ENCODE peak calls at places on chromosomes 16 and 17, in five cellular contexts. V is NCI-H748 treated with DMSO at 0.1 percent for 48 hours, Q is H7, K is omental fat pad, O is activated B cell treated with CpG ODN at 0.5 μM for 24 hours. L is an unnamed sample.
A peak's percentile ranks its signal among the peaks of the same experiment; 100 is the strongest.

GRCh38 chr17:19238167-19238505 is 970 bp downstream of the EPN2 start:
- DNase-seq in V (peak; percentile 21), Q (peak; percentile 73), K (peak; percentile 21), O (peak; percentile 21), L (no peak)

GRCh38 chr17:48597775-48598631 is 4.4 kb upstream of the HOXB5 start:
- DNase-seq in V (peak; percentile 25), Q (peak; percentile 84), K (no peak), O (peak; percentile 60), L (peak; percentile 62)

GRCh38 chr17:28057731-28058246 is 15.3 kb downstream of the NLK start:
- DNase-seq in V (no peak), Q (no peak), K (no peak), O (no peak), L (no peak)

GRCh38 chr17:48757524-48757961 is 29.0 kb upstream of the HOXB13 start:
- DNase-seq in V (no peak), Q (no peak), K (no peak), O (no peak), L (no peak)

GRCh38 chr17:79810138-79811027 is 13.5 kb upstream of the CBX8 start:
- DNase-seq in V (peak; percentile 74), Q (peak; percentile 98), K (no peak), O (no peak), L (peak; percentile 73)

GRCh38 chr16:57264381-57264780 is 19.3 kb downstream of the ARL2BP start:
- DNase-seq in V (no peak), Q (no peak), K (no peak), O (no peak), L (no peak)

GRCh38 chr17:18921912-18922451 is 30.0 kb upstream of the SLC5A10 start:
- DNase-seq in V (no peak), Q (no peak), K (no peak), O (no peak), L (peak; percentile 51)

GRCh38 chr16:86578056-86578455 is 293 bp upstream of the FOXL1 start:
- DNase-seq in V (no peak), Q (peak; percentile 59), K (no peak), O (no peak), L (no peak)

GRCh38 chr17:78891406-78892061 is 11.5 kb downstream of the CEP295NL start:
- DNase-seq in V (no peak), Q (no peak), K (no peak), O (no peak), L (no peak)

GRCh38 chr17:14019186-14019956 is 49.9 kb upstream of the COX10 start:
- DNase-seq in V (no peak), Q (no peak), K (no peak), O (no peak), L (no peak)

GRCh38 chr16:13977177-13977576 is 57.2 kb downstream of the ERCC4 start:
- DNase-seq in V (no peak), Q (no peak), K (no peak), O (no peak), L (no peak)

GRCh38 chr16:68250951-68251350 is 5.8 kb downstream of the PLA2G15 start:
- DNase-seq in V (no peak), Q (no peak), K (no peak), O (no peak), L (no peak)

GRCh38 chr17:43372273-43372911 is 26.4 kb upstream of the ARL4D start:
- DNase-seq in V (no peak), Q (no peak), K (no peak), O (peak; percentile 54), L (no peak)

GRCh38 chr16:20954574-20954973 is 54.0 kb downstream of the LYRM1 start:
- DNase-seq in V (no peak), Q (no peak), K (no peak), O (no peak), L (no peak)

GRCh38 chr17:13306310-13306962 is 288.6 kb upstream of the ELAC2 start:
- DNase-seq in V (peak; percentile 26), Q (peak; percentile 44), K (no peak), O (no peak), L (no peak)

GRCh38 chr16:55949518-55949917 is 74.3 kb upstream of the CES5A start:
- DNase-seq in V (no peak), Q (no peak), K (no peak), O (no peak), L (no peak)

GRCh38 chr17:30600062-30600829 is 123.0 kb downstream of the GOSR1 start:
- DNase-seq in V (peak; percentile 89), Q (peak; percentile 95), K (no peak), O (peak; percentile 80), L (peak; percentile 73)

GRCh38 chr16:65532218-65532617 is 410.4 kb upstream of the CDH11 start:
- DNase-seq in V (peak; percentile 67), Q (no peak), K (no peak), O (no peak), L (no peak)

GRCh38 chr16:79047337-79047736 is 553.2 kb downstream of the MAF start:
- DNase-seq in V (peak; percentile 19), Q (peak; percentile 14), K (no peak), O (no peak), L (no peak)

GRCh38 chr16:50396770-50397525 is 28.2 kb upstream of the BRD7 start:
- DNase-seq in V (no peak), Q (no peak), K (no peak), O (no peak), L (no peak)

GRCh38 chr16:87895641-87896141 is 26.4 kb upstream of the SLC7A5 start:
- DNase-seq in V (no peak), Q (no peak), K (no peak), O (peak; percentile 32), L (peak; percentile 89)

GRCh38 chr16:22225060-22225459 is 19.0 kb downstream of the EEF2K start:
- DNase-seq in V (no peak), Q (peak; percentile 57), K (no peak), O (no peak), L (no peak)

GRCh38 chr17:11644265-11645212 is 46.3 kb downstream of the DNAH9 start:
- DNase-seq in V (peak; percentile 67), Q (peak; percentile 73), K (no peak), O (no peak), L (no peak)

GRCh38 chr16:58506241-58507194 is 6.6 kb downstream of the NDRG4 start:
- DNase-seq in V (no peak), Q (peak; percentile 48), K (no peak), O (no peak), L (no peak)

GRCh38 chr17:75168998-75169397 is 13.8 kb downstream of the SUMO2 start:
- DNase-seq in V (no peak), Q (no peak), K (no peak), O (no peak), L (no peak)

GRCh38 chr17:79746955-79747507 is 16.3 kb downstream of the ENPP7 start:
- DNase-seq in V (no peak), Q (peak; percentile 73), K (no peak), O (no peak), L (no peak)

GRCh38 chr17:34485999-34486398 is 93.4 kb upstream of the TMEM132E start:
- DNase-seq in V (no peak), Q (no peak), K (no peak), O (no peak), L (no peak)

GRCh38 chr17:9984768-9985167 is 79.7 kb upstream of the RCVRN start:
- DNase-seq in V (no peak), Q (no peak), K (no peak), O (no peak), L (no peak)

GRCh38 chr16:65314246-65315003 is 192.6 kb upstream of the CDH11 start:
- DNase-seq in V (no peak), Q (no peak), K (no peak), O (no peak), L (no peak)

GRCh38 chr17:2171725-2172446 is 117.0 kb downstream of the HIC1 start:
- DNase-seq in V (no peak), Q (no peak), K (no peak), O (no peak), L (no peak)

GRCh38 chr16:1678500-1679098 is 520 bp downstream of the JPT2 start:
- DNase-seq in V (no peak), Q (peak; percentile 66), K (no peak), O (peak; percentile 50), L (no peak)

GRCh38 chr17:70080541-70081347 is 5.7 kb downstream of the KCNJ16 start:
- DNase-seq in V (no peak), Q (no peak), K (no peak), O (no peak), L (no peak)

GRCh38 chr17:245020-245419 is 63.6 kb upstream of the DOC2B start:
- DNase-seq in V (no peak), Q (no peak), K (no peak), O (no peak), L (no peak)

GRCh38 chr17:17506893-17507464 is 10.8 kb upstream of the RASD1 start:
- DNase-seq in V (no peak), Q (no peak), K (no peak), O (no peak), L (no peak)

GRCh38 chr17:75909051-75909811 is 4.5 kb upstream of the MRPL38 start:
- DNase-seq in V (peak; percentile 25), Q (no peak), K (no peak), O (no peak), L (no peak)

GRCh38 chr16:70740919-70741778 is 55.3 kb upstream of the MTSS2 start:
- DNase-seq in V (no peak), Q (no peak), K (no peak), O (no peak), L (no peak)

GRCh38 chr17:66776999-66777688 is 57.8 kb upstream of the CACNG5 start:
- DNase-seq in V (no peak), Q (peak; percentile 2), K (no peak), O (no peak), L (no peak)

GRCh38 chr17:76239538-76240274 is 587 bp downstream of the RNF157 start:
- DNase-seq in V (no peak), Q (peak; percentile 78), K (no peak), O (peak; percentile 34), L (no peak)

GRCh38 chr17:60390881-60391418 is 983 bp downstream of the USP32 start:
- DNase-seq in V (peak; percentile 33), Q (peak; percentile 50), K (no peak), O (peak; percentile 25), L (no peak)

GRCh38 chr17:74431568-74432483 is at the start of gene GPRC5C:
- DNase-seq in V (peak; percentile 52), Q (peak; percentile 95), K (no peak), O (peak; percentile 44), L (no peak)

L was measured in CD14-positive monocyte.